ENCODE peak calls at places on chromosomes 11 and 22, in six cellular contexts. One of them, this sample, is unnamed.

GRCh38 chr11:65452806-65453490 is 30.4 kb downstream of the NEAT1 start:
- ATAC-seq in heart right ventricle: no peak
- ATAC-seq in Panc1: no peak
- ATAC-seq in lower lobe of right lung: no peak
- ATAC-seq in CD4-positive, alpha-beta T cell: no peak
- ATAC-seq in pancreas: no peak
- ATAC-seq in this sample: peak

GRCh38 chr11:34313099-34313517 is 44.7 kb downstream of the ABTB2 start:
- ATAC-seq in heart right ventricle: peak
- ATAC-seq in CD4-positive, alpha-beta T cell: peak
- ATAC-seq in pancreas: no peak
- ATAC-seq in lower lobe of right lung: no peak
- ATAC-seq in Panc1: no peak
- ATAC-seq in this sample: no peak

GRCh38 chr11:68996376-68997123 is 15.8 kb upstream of the MRGPRD start:
- ATAC-seq in lower lobe of right lung: no peak
- ATAC-seq in heart right ventricle: no peak
- ATAC-seq in CD4-positive, alpha-beta T cell: no peak
- ATAC-seq in pancreas: no peak
- ATAC-seq in Panc1: no peak
- ATAC-seq in this sample: no peak

GRCh38 chr11:17244046-17244445 is 32.5 kb upstream of the NUCB2 start:
- ATAC-seq in CD4-positive, alpha-beta T cell: no peak
- ATAC-seq in heart right ventricle: no peak
- ATAC-seq in Panc1: no peak
- ATAC-seq in lower lobe of right lung: no peak
- ATAC-seq in pancreas: no peak
- ATAC-seq in this sample: no peak

GRCh38 chr11:1128333-1129142 is 29.2 kb upstream of the MUC5AC start:
- ATAC-seq in lower lobe of right lung: peak
- ATAC-seq in pancreas: peak
- ATAC-seq in CD4-positive, alpha-beta T cell: no peak
- ATAC-seq in heart right ventricle: no peak
- ATAC-seq in Panc1: peak
- ATAC-seq in this sample: no peak

GRCh38 chr22:45859231-45860161 is 117.5 kb downstream of the WNT7B start:
- ATAC-seq in lower lobe of right lung: peak
- ATAC-seq in CD4-positive, alpha-beta T cell: no peak
- ATAC-seq in pancreas: no peak
- ATAC-seq in heart right ventricle: no peak
- ATAC-seq in Panc1: peak
- ATAC-seq in this sample: no peak

GRCh38 chr11:65559951-65560537 is 1.9 kb upstream of the LTBP3 start:
- ATAC-seq in lower lobe of right lung: no peak
- ATAC-seq in CD4-positive, alpha-beta T cell: no peak
- ATAC-seq in Panc1: peak
- ATAC-seq in heart right ventricle: no peak
- ATAC-seq in pancreas: no peak
- ATAC-seq in this sample: no peak

GRCh38 chr11:27910186-27910941 is 197.6 kb downstream of the KIF18A start:
- ATAC-seq in pancreas: no peak
- ATAC-seq in lower lobe of right lung: no peak
- ATAC-seq in heart right ventricle: no peak
- ATAC-seq in Panc1: no peak
- ATAC-seq in CD4-positive, alpha-beta T cell: no peak
- ATAC-seq in this sample: no peak

GRCh38 chr22:23376256-23376655 is 195.9 kb downstream of the BCR start:
- ATAC-seq in CD4-positive, alpha-beta T cell: peak
- ATAC-seq in heart right ventricle: no peak
- ATAC-seq in pancreas: peak
- ATAC-seq in lower lobe of right lung: no peak
- ATAC-seq in Panc1: peak
- ATAC-seq in this sample: no peak

GRCh38 chr11:18312663-18313420 is 9.1 kb downstream of the HPS5 start:
- ATAC-seq in heart right ventricle: no peak
- ATAC-seq in lower lobe of right lung: peak
- ATAC-seq in pancreas: peak
- ATAC-seq in Panc1: no peak
- ATAC-seq in CD4-positive, alpha-beta T cell: no peak
- ATAC-seq in this sample: no peak

GRCh38 chr11:63896071-63896470 is 20.9 kb downstream of the RCOR2 start:
- ATAC-seq in CD4-positive, alpha-beta T cell: no peak
- ATAC-seq in lower lobe of right lung: peak
- ATAC-seq in heart right ventricle: no peak
- ATAC-seq in Panc1: no peak
- ATAC-seq in pancreas: peak
- ATAC-seq in this sample: no peak

GRCh38 chr11:12287374-12288211 is 89.8 kb upstream of the PARVA start:
- ATAC-seq in heart right ventricle: peak
- ATAC-seq in pancreas: peak
- ATAC-seq in Panc1: peak
- ATAC-seq in CD4-positive, alpha-beta T cell: no peak
- ATAC-seq in lower lobe of right lung: peak
- ATAC-seq in this sample: peak

GRCh38 chr11:12289667-12290476 is 87.5 kb upstream of the PARVA start:
- ATAC-seq in lower lobe of right lung: no peak
- ATAC-seq in heart right ventricle: no peak
- ATAC-seq in Panc1: no peak
- ATAC-seq in CD4-positive, alpha-beta T cell: no peak
- ATAC-seq in pancreas: no peak
- ATAC-seq in this sample: no peak

GRCh38 chr11:12287009-12287373 is 90.4 kb upstream of the PARVA start:
- ATAC-seq in CD4-positive, alpha-beta T cell: no peak
- ATAC-seq in pancreas: peak
- ATAC-seq in heart right ventricle: peak
- ATAC-seq in Panc1: peak
- ATAC-seq in lower lobe of right lung: peak
- ATAC-seq in this sample: peak

GRCh38 chr11:12288934-12289666 is 88.3 kb upstream of the PARVA start:
- ATAC-seq in lower lobe of right lung: no peak
- ATAC-seq in CD4-positive, alpha-beta T cell: no peak
- ATAC-seq in pancreas: peak
- ATAC-seq in Panc1: no peak
- ATAC-seq in heart right ventricle: no peak
- ATAC-seq in this sample: no peak

GRCh38 chr11:12288212-12288933 is 89.0 kb upstream of the PARVA start:
- ATAC-seq in pancreas: peak
- ATAC-seq in heart right ventricle: peak
- ATAC-seq in Panc1: peak
- ATAC-seq in lower lobe of right lung: peak
- ATAC-seq in CD4-positive, alpha-beta T cell: no peak
- ATAC-seq in this sample: peak
- H3K27ac ChIP-seq in pancreas: no peak
- H3K27ac ChIP-seq in heart right ventricle: no peak
- H3K27ac ChIP-seq in Panc1: peak
- H3K27ac ChIP-seq in lower lobe of right lung: peak
- H3K27ac ChIP-seq in CD4-positive, alpha-beta T cell: no peak
- H3K27ac ChIP-seq in this sample: peak

GRCh38 chr22:33756508-33756949 is 163.7 kb downstream of the LARGE1 start:
- ATAC-seq in Panc1: no peak
- ATAC-seq in pancreas: no peak
- ATAC-seq in heart right ventricle: peak
- ATAC-seq in CD4-positive, alpha-beta T cell: no peak
- ATAC-seq in lower lobe of right lung: no peak
- ATAC-seq in this sample: no peak
- TF ChIP-seq CTCF in Panc1: no peak
- TF ChIP-seq CTCF in pancreas: no peak
- TF ChIP-seq CTCF in heart right ventricle: no peak
- TF ChIP-seq CTCF in CD4-positive, alpha-beta T cell: no peak
- TF ChIP-seq CTCF in lower lobe of right lung: no peak
- TF ChIP-seq CTCF in this sample: no peak

DNA sequence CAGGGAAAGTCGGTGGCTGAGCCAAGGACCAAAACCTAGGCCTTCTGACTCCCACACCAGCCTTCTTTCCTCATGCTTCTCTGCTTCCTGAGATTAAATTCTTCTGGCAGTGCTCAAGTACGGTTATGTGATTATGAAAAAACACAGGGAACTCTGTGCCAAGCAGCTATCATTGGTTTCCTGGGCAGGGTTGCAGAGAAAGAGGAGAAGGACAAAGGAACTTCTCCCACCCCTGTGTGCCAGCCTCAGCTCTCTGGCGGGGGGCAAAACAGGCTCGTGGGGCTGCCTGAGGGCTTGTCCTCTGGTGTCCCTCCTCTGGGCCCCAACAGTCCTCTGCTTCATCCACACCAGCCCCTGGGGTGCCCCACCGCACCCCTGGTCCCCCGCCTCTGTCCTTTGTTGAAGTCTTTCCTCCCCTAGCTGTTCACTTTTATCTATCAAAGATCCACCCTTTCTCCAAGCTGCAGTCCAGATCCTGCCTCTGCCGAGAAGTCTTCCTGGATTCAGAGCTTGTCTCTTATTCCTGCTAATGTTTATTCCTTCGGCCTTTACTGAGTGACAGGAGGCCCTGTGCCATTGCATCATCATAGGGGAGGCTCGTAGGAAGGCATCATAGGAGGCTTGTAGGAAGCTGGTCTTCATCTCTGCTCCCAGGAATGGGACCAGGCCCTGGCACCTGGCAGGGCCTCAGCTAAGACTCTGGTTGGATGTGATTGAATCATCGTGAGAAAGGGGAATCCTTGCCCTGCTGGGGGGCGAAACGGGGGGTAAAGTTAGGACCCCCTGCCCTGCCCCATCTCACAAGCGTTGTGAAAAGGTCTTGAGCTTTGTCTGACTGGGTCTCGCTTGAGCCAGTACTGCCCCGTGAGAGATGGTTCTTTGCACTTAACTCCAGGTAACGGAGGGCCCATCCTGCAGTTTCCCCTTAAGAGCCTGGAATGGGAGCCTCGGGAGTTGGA is 11.5 kb upstream of the FTH1 start:
- ATAC-seq in CD4-positive, alpha-beta T cell: no peak
- ATAC-seq in Panc1: no peak
- ATAC-seq in lower lobe of right lung: peak
- ATAC-seq in pancreas: peak
- ATAC-seq in heart right ventricle: peak
- ATAC-seq in this sample: peak
- H3K27ac ChIP-seq in CD4-positive, alpha-beta T cell: no peak
- H3K27ac ChIP-seq in Panc1: peak
- H3K27ac ChIP-seq in lower lobe of right lung: peak
- H3K27ac ChIP-seq in pancreas: peak
- H3K27ac ChIP-seq in heart right ventricle: peak
- H3K27ac ChIP-seq in this sample: peak

GRCh38 chr11:60785806-60786361 is 751 bp downstream of the MS4A10 start:
- ATAC-seq in Panc1: peak
- ATAC-seq in pancreas: peak
- ATAC-seq in heart right ventricle: no peak
- ATAC-seq in CD4-positive, alpha-beta T cell: no peak
- ATAC-seq in lower lobe of right lung: peak
- ATAC-seq in this sample: no peak
- TF ChIP-seq CTCF in Panc1: no peak
- TF ChIP-seq CTCF in pancreas: no peak
- TF ChIP-seq CTCF in heart right ventricle: no peak
- TF ChIP-seq CTCF in CD4-positive, alpha-beta T cell: no peak
- TF ChIP-seq CTCF in lower lobe of right lung: no peak
- TF ChIP-seq CTCF in this sample: no peak

GRCh38 chr11:13668957-13669521 is 571 bp downstream of the FAR1 start:
- ATAC-seq in heart right ventricle: peak
- ATAC-seq in Panc1: peak
- ATAC-seq in pancreas: peak
- ATAC-seq in lower lobe of right lung: peak
- ATAC-seq in CD4-positive, alpha-beta T cell: peak
- ATAC-seq in this sample: peak

GRCh38 chr11:13667795-13668101 is 720 bp upstream of the FAR1 start:
- ATAC-seq in CD4-positive, alpha-beta T cell: no peak
- ATAC-seq in pancreas: no peak
- ATAC-seq in Panc1: no peak
- ATAC-seq in heart right ventricle: no peak
- ATAC-seq in lower lobe of right lung: no peak
- ATAC-seq in this sample: no peak

GRCh38 chr11:13668102-13668956 is at the start of gene FAR1:
- ATAC-seq in lower lobe of right lung: peak
- ATAC-seq in pancreas: peak
- ATAC-seq in heart right ventricle: peak
- ATAC-seq in Panc1: peak
- ATAC-seq in CD4-positive, alpha-beta T cell: peak
- ATAC-seq in this sample: peak

GRCh38 chr11:13667245-13667644 is 1.2 kb upstream of the FAR1 start:
- ATAC-seq in CD4-positive, alpha-beta T cell: no peak
- ATAC-seq in lower lobe of right lung: no peak
- ATAC-seq in heart right ventricle: no peak
- ATAC-seq in pancreas: no peak
- ATAC-seq in Panc1: no peak
- ATAC-seq in this sample: no peak

GRCh38 chr11:13669544-13670488 is 1.3 kb downstream of the FAR1 start:
- ATAC-seq in pancreas: no peak
- ATAC-seq in lower lobe of right lung: no peak
- ATAC-seq in CD4-positive, alpha-beta T cell: no peak
- ATAC-seq in Panc1: no peak
- ATAC-seq in heart right ventricle: no peak
- ATAC-seq in this sample: no peak
- H3K27ac ChIP-seq in pancreas: peak
- H3K27ac ChIP-seq in lower lobe of right lung: peak
- H3K27ac ChIP-seq in CD4-positive, alpha-beta T cell: no peak
- H3K27ac ChIP-seq in Panc1: peak
- H3K27ac ChIP-seq in heart right ventricle: no peak
- H3K27ac ChIP-seq in this sample: peak

GRCh38 chr11:2885017-2885675 is 429 bp downstream of the CDKN1C start:
- ATAC-seq in CD4-positive, alpha-beta T cell: peak
- ATAC-seq in heart right ventricle: peak
- ATAC-seq in lower lobe of right lung: peak
- ATAC-seq in pancreas: peak
- ATAC-seq in Panc1: peak
- ATAC-seq in this sample: peak
- TF ChIP-seq CTCF in CD4-positive, alpha-beta T cell: peak
- TF ChIP-seq CTCF in heart right ventricle: no peak
- TF ChIP-seq CTCF in lower lobe of right lung: peak
- TF ChIP-seq CTCF in pancreas: no peak
- TF ChIP-seq CTCF in Panc1: peak
- TF ChIP-seq CTCF in this sample: no peak

This sample was measured in gastroesophageal sphincter.